ENCODE peak calls at places on chromosome 22, in ten cellular contexts. W is heart left ventricle, Y is right atrium auricular region, X is MM.1S, L is body of pancreas, D is AG10803, P is coronary artery, T is HFF-Myc, U is Caco-2, R is astrocyte of the cerebellum. N is an unnamed sample.

GRCh38 chr22:30868663-30869385 is 99.8 kb downstream of the MORC2 start:
- DNase-seq in R (no peak), Y (no peak), T (no peak), W (peak; percentile 4), U (no peak), P (peak; percentile 55), L (no peak), D (no peak), X (no peak), N (no peak)

GRCh38 chr22:22450343-22450839 is 58.2 kb downstream of the ZNF280B start:
- DNase-seq in W (peak; percentile 11), U (no peak), R (no peak), X (peak; percentile 61), P (no peak), Y (no peak), T (no peak), D (no peak), L (no peak), N (peak; percentile 77)

GRCh38 chr22:23833911-23834317 is 4.9 kb downstream of the DERL3 start:
- DNase-seq in P (peak; percentile 52), L (no peak), T (no peak), R (no peak), D (no peak), U (no peak), Y (no peak), W (no peak), X (no peak), N (no peak)

GRCh38 chr22:33920927-33921575 is 775 bp upstream of the LARGE1 start:
- DNase-seq in Y (peak; percentile 98), L (peak; percentile 99), D (peak; percentile 96), X (peak; percentile 97), P (peak; percentile 99), R (peak; percentile 85), U (peak; percentile 97), T (peak; percentile 78), W (peak; percentile 99), N (peak; percentile 98)

GRCh38 chr22:31281733-31282132 is 10.6 kb downstream of the PIK3IP1 start:
- DNase-seq in U (no peak), L (no peak), X (no peak), W (no peak), R (no peak), P (no peak), Y (no peak), T (no peak), D (no peak), N (no peak)

GRCh38 chr22:45683680-45684079 is 12.0 kb downstream of the ATXN10 start:
- DNase-seq in T (no peak), Y (no peak), D (no peak), P (no peak), U (no peak), R (no peak), W (no peak), X (no peak), L (no peak), N (peak; percentile 13)

GRCh38 chr22:24059121-24059520 is 48.0 kb downstream of the CABIN1 start:
- DNase-seq in Y (no peak), U (no peak), W (no peak), L (no peak), R (peak; percentile 94), T (peak; percentile 22), X (no peak), D (peak; percentile 98), P (peak; percentile 71), N (no peak)

GRCh38 chr22:30841264-30841663 is 127.3 kb downstream of the MORC2 start:
- DNase-seq in T (no peak), U (no peak), L (no peak), R (no peak), W (no peak), X (no peak), D (no peak), Y (no peak), P (no peak), N (no peak)

GRCh38 chr22:44758354-44758969 is 6.1 kb downstream of the ARHGAP8 start:
- DNase-seq in L (no peak), U (no peak), X (no peak), Y (no peak), T (peak; percentile 49), D (peak; percentile 39), P (no peak), R (peak; percentile 41), W (no peak), N (no peak)

GRCh38 chr22:45239378-45240136 is 1.1 kb downstream of the KIAA0930 start:
- DNase-seq in D (no peak), Y (no peak), R (no peak), W (no peak), L (no peak), T (no peak), P (no peak), X (no peak), U (no peak), N (no peak)

GRCh38 chr22:31241200-31241599 is 29.1 kb downstream of the LIMK2 start:
- DNase-seq in U (peak; percentile 24), X (no peak), Y (no peak), W (no peak), P (no peak), L (no peak), T (no peak), R (no peak), D (no peak), N (no peak)

GRCh38 chr22:39359659-39360195 is 9.9 kb downstream of the SYNGR1 start:
- DNase-seq in T (no peak), D (no peak), P (no peak), Y (no peak), L (no peak), U (no peak), R (no peak), W (no peak), X (no peak), N (no peak)

GRCh38 chr22:19849800-19850481 is 4.7 kb downstream of the GNB1L start:
- DNase-seq in T (no peak), R (no peak), X (no peak), P (no peak), W (no peak), Y (peak; percentile 46), D (no peak), L (no peak), U (peak; percentile 85), N (no peak)

GRCh38 chr22:38461414-38462081 is 6.3 kb upstream of the KDELR3 start:
- DNase-seq in X (peak; percentile 85), U (peak; percentile 92), L (peak; percentile 83), P (no peak), W (peak; percentile 86), T (peak; percentile 35), Y (no peak), R (peak; percentile 62), D (peak; percentile 80), N (peak; percentile 81)

DNA sequence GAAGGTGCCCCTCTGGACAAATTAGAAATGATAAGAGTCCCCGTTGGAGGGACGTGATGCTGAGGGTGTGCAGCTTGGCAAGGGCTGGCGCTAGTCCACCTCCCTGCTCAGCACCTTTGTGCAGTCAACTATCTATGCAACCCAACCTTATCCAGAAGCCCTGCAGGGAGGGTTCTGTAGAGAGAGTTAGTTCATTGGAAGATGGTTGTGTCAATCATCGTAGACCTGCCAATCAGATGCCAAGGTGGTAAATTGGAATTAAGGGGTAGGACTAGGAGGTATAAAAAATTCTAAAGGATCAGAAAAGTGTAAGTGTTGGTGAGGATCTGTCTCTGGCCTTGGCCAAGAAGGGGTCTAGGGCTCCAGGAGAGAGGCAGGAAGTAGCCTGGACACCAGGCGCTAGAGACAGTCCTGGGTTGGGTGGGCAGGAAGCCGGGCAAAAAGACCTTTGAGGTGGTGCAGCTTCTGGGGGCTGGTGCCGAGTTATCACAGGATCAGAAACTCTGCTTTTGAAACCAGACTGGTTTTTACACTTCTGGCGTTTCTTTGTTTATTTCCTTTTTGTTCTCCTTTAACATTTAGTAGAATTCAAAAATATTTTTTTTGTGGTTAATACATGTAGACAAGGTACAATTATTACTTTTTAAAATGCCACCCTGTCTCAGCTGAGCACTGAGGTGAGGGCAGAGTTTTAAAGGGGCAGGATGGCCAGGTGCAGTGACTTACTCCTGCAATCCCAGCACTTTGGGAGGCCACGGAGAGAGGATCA is 1.6 kb downstream of the C1QTNF6 start:
- DNase-seq in U (peak; percentile 48), T (no peak), W (no peak), P (no peak), X (peak; percentile 68), Y (no peak), D (peak; percentile 82), R (peak; percentile 63), L (no peak), N (peak; percentile 93)
- H3K4me3 ChIP-seq in U (no peak overlapping the region), T (no peak overlapping the region), W (peak overlapping the region; percentile 64), P (no peak overlapping the region), X (peak overlapping the region; percentile 5), Y (no peak overlapping the region), D (peak overlapping the region; percentile 62), R (no peak overlapping the region), L (no peak overlapping the region), N (no peak overlapping the region)

GRCh38 chr22:17888855-17889254 is 114.6 kb upstream of the BID start:
- DNase-seq in T (no peak), U (no peak), R (no peak), L (no peak), D (peak; percentile 16), W (no peak), Y (no peak), X (no peak), P (no peak), N (peak; percentile 42)
- TF ChIP-seq CTCF in T (peak; percentile 46), U (no peak), R (peak; percentile 59), L (no peak), D (peak; percentile 43), W (no peak), Y (no peak), X (no peak), P (no peak), N (peak; percentile 36)

DNA sequence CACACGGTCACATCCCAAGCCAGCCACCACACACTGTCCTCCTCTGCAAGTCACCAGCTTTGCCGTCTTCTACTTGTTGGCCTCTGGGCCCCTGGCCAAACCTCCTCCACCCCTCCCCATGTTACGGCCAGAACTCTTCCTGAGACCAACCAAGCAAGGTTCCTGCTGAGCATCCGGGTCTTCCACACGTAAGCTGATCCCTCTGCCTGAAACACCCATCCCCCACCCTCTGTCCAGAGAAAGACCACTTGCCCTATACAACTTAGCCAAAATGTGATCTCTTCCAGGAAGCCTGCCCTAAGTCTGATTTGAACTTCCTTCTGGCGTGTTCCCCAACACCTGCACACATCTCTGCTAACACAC is 16.1 kb upstream of the CHADL start:
- DNase-seq in L (no peak), W (no peak), P (no peak), Y (no peak), U (no peak), X (no peak), D (no peak), T (peak; percentile 20), R (peak; percentile 66), N (no peak)
- H3K4me3 ChIP-seq in L (no peak overlapping the region), W (no peak overlapping the region), P (no peak overlapping the region), Y (no peak overlapping the region), U (no peak overlapping the region), X (no peak overlapping the region), D (no peak overlapping the region), T (no peak overlapping the region), R (no peak overlapping the region), N (no peak overlapping the region)

DNA sequence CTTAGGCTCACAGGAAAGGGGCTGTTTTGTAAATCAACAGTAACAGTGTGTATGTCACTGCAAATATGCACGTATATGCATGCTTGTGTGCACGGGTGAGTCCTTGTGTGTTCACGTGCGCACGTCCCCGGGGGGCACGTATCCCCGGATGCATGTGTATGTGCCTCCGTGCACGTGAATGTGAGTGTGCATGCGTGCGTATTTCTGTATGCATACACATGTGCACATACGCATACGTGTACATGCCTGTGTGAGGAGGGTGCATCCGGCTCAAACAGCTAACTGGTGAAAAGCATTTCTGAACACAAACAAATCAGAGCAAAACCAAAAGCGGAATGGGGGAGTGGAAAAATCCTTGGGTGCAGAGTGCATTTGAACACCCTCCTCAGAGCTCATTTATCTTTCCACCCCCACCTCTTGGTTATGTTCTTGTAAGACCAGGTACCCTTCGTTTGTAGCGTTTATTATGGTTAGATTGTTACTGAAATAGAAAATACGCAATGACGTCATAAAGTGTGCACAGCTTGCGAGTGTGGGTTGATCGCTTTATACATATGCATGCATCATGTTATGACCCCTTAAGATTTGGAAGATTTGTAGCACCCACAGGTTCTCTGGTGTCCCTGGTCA is 7.0 kb downstream of the ARSA start:
- DNase-seq in Y (no peak), R (no peak), P (no peak), W (no peak), T (no peak), L (peak; percentile 22), X (peak; percentile 56), D (no peak), U (no peak), N (peak; percentile 87)
- TF ChIP-seq CTCF in Y (no peak), R (no peak), P (no peak), W (no peak), T (no peak), L (no peak), X (no peak), D (no peak), U (no peak), N (no peak)